ENCODE peak calls at places on chromosome 22, in five cellular contexts. One of them, this sample, is unnamed.

GRCh38 chr22:23401111-23401909 is 178.8 kb downstream of the IGLL1 start:
- DNase-seq in PC-3: no peak
- DNase-seq in mucosa of descending colon: no peak
- DNase-seq in esophagus muscularis mucosa: no peak
- DNase-seq in AG04450: peak
- DNase-seq in this sample: peak

GRCh38 chr22:42171417-42171816 is 40.8 kb upstream of the CYP2D6 start:
- DNase-seq in esophagus muscularis mucosa: no peak
- DNase-seq in mucosa of descending colon: no peak
- DNase-seq in AG04450: no peak
- DNase-seq in PC-3: no peak
- DNase-seq in this sample: no peak

GRCh38 chr22:48237466-48237865 is 1475.0 kb downstream of the TBC1D22A start:
- DNase-seq in mucosa of descending colon: no peak
- DNase-seq in PC-3: no peak
- DNase-seq in esophagus muscularis mucosa: no peak
- DNase-seq in AG04450: no peak
- DNase-seq in this sample: no peak

GRCh38 chr22:45671783-45672563 is at the start of gene ATXN10:
- DNase-seq in esophagus muscularis mucosa: no peak
- DNase-seq in mucosa of descending colon: peak
- DNase-seq in PC-3: peak
- DNase-seq in AG04450: no peak
- DNase-seq in this sample: peak

GRCh38 chr22:44154431-44154942 is 26.2 kb upstream of the PARVG start:
- DNase-seq in AG04450: no peak
- DNase-seq in mucosa of descending colon: no peak
- DNase-seq in esophagus muscularis mucosa: no peak
- DNase-seq in PC-3: no peak
- DNase-seq in this sample: no peak

GRCh38 chr22:43974028-43974545 is 18.8 kb downstream of the SAMM50 start:
- DNase-seq in mucosa of descending colon: no peak
- DNase-seq in esophagus muscularis mucosa: no peak
- DNase-seq in PC-3: no peak
- DNase-seq in AG04450: no peak
- DNase-seq in this sample: no peak

GRCh38 chr22:20792966-20793332 is 19.0 kb downstream of the SERPIND1 start:
- DNase-seq in PC-3: no peak
- DNase-seq in AG04450: no peak
- DNase-seq in mucosa of descending colon: no peak
- DNase-seq in esophagus muscularis mucosa: no peak
- DNase-seq in this sample: no peak

GRCh38 chr22:29331213-29331612 is 15.7 kb upstream of the RASL10A start:
- DNase-seq in PC-3: no peak
- DNase-seq in esophagus muscularis mucosa: no peak
- DNase-seq in mucosa of descending colon: no peak
- DNase-seq in AG04450: no peak
- DNase-seq in this sample: no peak

GRCh38 chr22:44118645-44119315 is 61.9 kb upstream of the PARVG start:
- DNase-seq in esophagus muscularis mucosa: no peak
- DNase-seq in PC-3: no peak
- DNase-seq in AG04450: no peak
- DNase-seq in mucosa of descending colon: no peak
- DNase-seq in this sample: no peak

GRCh38 chr22:30187726-30188407 is 58.7 kb downstream of the LIF start:
- DNase-seq in esophagus muscularis mucosa: peak
- DNase-seq in mucosa of descending colon: no peak
- DNase-seq in PC-3: no peak
- DNase-seq in AG04450: no peak
- DNase-seq in this sample: no peak

GRCh38 chr22:25942989-25943411 is 201.0 kb downstream of the MYO18B start:
- DNase-seq in mucosa of descending colon: no peak
- DNase-seq in PC-3: no peak
- DNase-seq in esophagus muscularis mucosa: no peak
- DNase-seq in AG04450: no peak
- DNase-seq in this sample: no peak

GRCh38 chr22:49527611-49528419 is 299.9 kb downstream of the BRD1 start:
- DNase-seq in mucosa of descending colon: no peak
- DNase-seq in AG04450: no peak
- DNase-seq in esophagus muscularis mucosa: no peak
- DNase-seq in PC-3: no peak
- DNase-seq in this sample: no peak

GRCh38 chr22:25754527-25755202 is 12.7 kb downstream of the MYO18B start:
- DNase-seq in AG04450: peak
- DNase-seq in mucosa of descending colon: no peak
- DNase-seq in PC-3: no peak
- DNase-seq in esophagus muscularis mucosa: no peak
- DNase-seq in this sample: no peak

DNA sequence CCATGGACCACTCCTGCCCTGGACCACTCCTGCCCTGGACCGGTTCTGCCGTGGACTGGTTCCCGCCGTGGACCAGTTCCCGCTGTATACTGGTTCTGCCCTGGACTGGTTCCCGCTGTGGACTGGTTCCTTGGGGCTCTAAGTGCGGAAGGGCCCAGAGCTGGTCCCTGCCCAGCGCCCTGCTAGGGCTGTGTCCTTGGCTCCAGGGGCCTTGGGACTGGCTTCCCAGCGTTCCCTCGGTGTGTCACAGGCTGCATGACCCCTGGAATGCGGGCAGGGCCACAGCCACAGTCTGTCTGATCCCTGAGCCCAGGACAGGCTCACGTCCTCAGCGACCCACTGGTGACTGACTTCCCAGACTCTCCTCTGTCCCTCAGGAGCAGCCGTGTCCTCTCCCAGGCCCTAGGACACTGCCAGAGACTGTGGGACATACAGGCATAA is 412.2 kb downstream of the TBC1D22A start:
- DNase-seq in esophagus muscularis mucosa: no peak
- DNase-seq in PC-3: no peak
- DNase-seq in mucosa of descending colon: no peak
- DNase-seq in AG04450: no peak
- DNase-seq in this sample: no peak
- H3K4me3 ChIP-seq in esophagus muscularis mucosa: no peak
- H3K4me3 ChIP-seq in PC-3: no peak
- H3K4me3 ChIP-seq in mucosa of descending colon: no peak
- H3K4me3 ChIP-seq in AG04450: no peak
- H3K4me3 ChIP-seq in this sample: no peak

GRCh38 chr22:37225481-37225880 is 13.2 kb upstream of the SSTR3 start:
- DNase-seq in esophagus muscularis mucosa: no peak
- DNase-seq in PC-3: no peak
- DNase-seq in mucosa of descending colon: no peak
- DNase-seq in AG04450: no peak
- DNase-seq in this sample: no peak
- TF ChIP-seq CTCF in esophagus muscularis mucosa: no peak
- TF ChIP-seq CTCF in PC-3: peak
- TF ChIP-seq CTCF in mucosa of descending colon: no peak
- TF ChIP-seq CTCF in AG04450: peak
- TF ChIP-seq CTCF in this sample: peak

GRCh38 chr22:50698546-50698945 is 25.9 kb downstream of the SHANK3 start:
- DNase-seq in PC-3: no peak
- DNase-seq in esophagus muscularis mucosa: no peak
- DNase-seq in AG04450: no peak
- DNase-seq in mucosa of descending colon: no peak
- DNase-seq in this sample: no peak

GRCh38 chr22:50696251-50696798 is 23.7 kb downstream of the SHANK3 start:
- DNase-seq in PC-3: no peak
- DNase-seq in mucosa of descending colon: no peak
- DNase-seq in AG04450: no peak
- DNase-seq in esophagus muscularis mucosa: no peak
- DNase-seq in this sample: peak

GRCh38 chr22:50699001-50699753 is 26.6 kb downstream of the SHANK3 start:
- DNase-seq in AG04450: no peak
- DNase-seq in esophagus muscularis mucosa: no peak
- DNase-seq in mucosa of descending colon: no peak
- DNase-seq in PC-3: no peak
- DNase-seq in this sample: no peak

GRCh38 chr22:50696799-50697561 is 24.4 kb downstream of the SHANK3 start:
- DNase-seq in PC-3: peak
- DNase-seq in mucosa of descending colon: no peak
- DNase-seq in AG04450: no peak
- DNase-seq in esophagus muscularis mucosa: no peak
- DNase-seq in this sample: peak

GRCh38 chr22:50697667-50698506 is 25.3 kb downstream of the SHANK3 start:
- DNase-seq in PC-3: no peak
- DNase-seq in esophagus muscularis mucosa: no peak
- DNase-seq in AG04450: no peak
- DNase-seq in mucosa of descending colon: no peak
- DNase-seq in this sample: no peak
- H3K4me3 ChIP-seq in PC-3: peak
- H3K4me3 ChIP-seq in esophagus muscularis mucosa: peak
- H3K4me3 ChIP-seq in AG04450: peak
- H3K4me3 ChIP-seq in mucosa of descending colon: no peak
- H3K4me3 ChIP-seq in this sample: peak

GRCh38 chr22:17268501-17269223 is 49.4 kb upstream of the ADA2 start:
- DNase-seq in PC-3: no peak
- DNase-seq in AG04450: no peak
- DNase-seq in esophagus muscularis mucosa: no peak
- DNase-seq in mucosa of descending colon: no peak
- DNase-seq in this sample: no peak
- TF ChIP-seq CTCF in PC-3: no peak
- TF ChIP-seq CTCF in AG04450: no peak
- TF ChIP-seq CTCF in esophagus muscularis mucosa: no peak
- TF ChIP-seq CTCF in mucosa of descending colon: no peak
- TF ChIP-seq CTCF in this sample: no peak

GRCh38 chr22:40400173-40400572 is 29.8 kb downstream of the SGSM3 start:
- DNase-seq in AG04450: no peak
- DNase-seq in PC-3: no peak
- DNase-seq in mucosa of descending colon: peak
- DNase-seq in esophagus muscularis mucosa: no peak
- DNase-seq in this sample: no peak
- H3K4me3 ChIP-seq in AG04450: no peak
- H3K4me3 ChIP-seq in PC-3: no peak
- H3K4me3 ChIP-seq in mucosa of descending colon: no peak
- H3K4me3 ChIP-seq in esophagus muscularis mucosa: no peak
- H3K4me3 ChIP-seq in this sample: no peak

DNA sequence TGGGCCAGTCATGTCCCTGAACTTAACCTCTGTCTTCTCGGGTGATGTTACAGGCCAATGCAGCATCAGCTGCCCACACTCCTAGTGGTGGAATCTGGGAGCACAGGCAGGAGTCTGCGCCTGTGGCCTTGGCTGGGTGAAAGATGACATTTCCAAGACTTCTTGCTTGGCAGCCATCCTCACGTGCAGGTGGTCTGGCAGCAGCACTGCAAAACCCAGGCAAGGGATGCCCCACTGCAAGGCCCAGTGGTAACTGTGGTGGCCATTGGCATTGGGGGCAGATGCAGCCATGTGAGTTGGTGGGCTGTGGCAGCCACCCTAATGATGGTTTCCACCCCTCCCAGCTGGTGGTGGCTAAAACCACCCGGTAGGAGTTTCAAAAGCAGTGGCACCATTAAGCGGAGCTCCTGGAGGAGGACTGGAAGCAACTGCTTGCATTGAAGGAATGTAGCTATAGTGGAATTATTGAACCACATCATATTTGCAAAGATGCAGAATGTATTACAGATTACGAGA is 120.5 kb upstream of the TOP3B start:
- DNase-seq in PC-3: peak
- DNase-seq in esophagus muscularis mucosa: no peak
- DNase-seq in mucosa of descending colon: no peak
- DNase-seq in AG04450: no peak
- DNase-seq in this sample: no peak
- TF ChIP-seq CTCF in PC-3: peak
- TF ChIP-seq CTCF in esophagus muscularis mucosa: peak
- TF ChIP-seq CTCF in mucosa of descending colon: no peak
- TF ChIP-seq CTCF in AG04450: peak
- TF ChIP-seq CTCF in this sample: peak

GRCh38 chr22:37982151-37982838 is 2.1 kb downstream of the SOX10 start:
- DNase-seq in esophagus muscularis mucosa: no peak
- DNase-seq in PC-3: no peak
- DNase-seq in AG04450: no peak
- DNase-seq in mucosa of descending colon: no peak
- DNase-seq in this sample: no peak

GRCh38 chr22:37985050-37985585 is 763 bp upstream of the SOX10 start:
- DNase-seq in esophagus muscularis mucosa: no peak
- DNase-seq in PC-3: no peak
- DNase-seq in AG04450: no peak
- DNase-seq in mucosa of descending colon: no peak
- DNase-seq in this sample: no peak

GRCh38 chr22:37985751-37986281 is 1.5 kb upstream of the SOX10 start:
- DNase-seq in esophagus muscularis mucosa: no peak
- DNase-seq in mucosa of descending colon: no peak
- DNase-seq in AG04450: no peak
- DNase-seq in PC-3: no peak
- DNase-seq in this sample: no peak

GRCh38 chr22:37982938-37983859 is 1.2 kb downstream of the SOX10 start:
- DNase-seq in esophagus muscularis mucosa: no peak
- DNase-seq in AG04450: no peak
- DNase-seq in mucosa of descending colon: no peak
- DNase-seq in PC-3: no peak
- DNase-seq in this sample: no peak

DNA sequence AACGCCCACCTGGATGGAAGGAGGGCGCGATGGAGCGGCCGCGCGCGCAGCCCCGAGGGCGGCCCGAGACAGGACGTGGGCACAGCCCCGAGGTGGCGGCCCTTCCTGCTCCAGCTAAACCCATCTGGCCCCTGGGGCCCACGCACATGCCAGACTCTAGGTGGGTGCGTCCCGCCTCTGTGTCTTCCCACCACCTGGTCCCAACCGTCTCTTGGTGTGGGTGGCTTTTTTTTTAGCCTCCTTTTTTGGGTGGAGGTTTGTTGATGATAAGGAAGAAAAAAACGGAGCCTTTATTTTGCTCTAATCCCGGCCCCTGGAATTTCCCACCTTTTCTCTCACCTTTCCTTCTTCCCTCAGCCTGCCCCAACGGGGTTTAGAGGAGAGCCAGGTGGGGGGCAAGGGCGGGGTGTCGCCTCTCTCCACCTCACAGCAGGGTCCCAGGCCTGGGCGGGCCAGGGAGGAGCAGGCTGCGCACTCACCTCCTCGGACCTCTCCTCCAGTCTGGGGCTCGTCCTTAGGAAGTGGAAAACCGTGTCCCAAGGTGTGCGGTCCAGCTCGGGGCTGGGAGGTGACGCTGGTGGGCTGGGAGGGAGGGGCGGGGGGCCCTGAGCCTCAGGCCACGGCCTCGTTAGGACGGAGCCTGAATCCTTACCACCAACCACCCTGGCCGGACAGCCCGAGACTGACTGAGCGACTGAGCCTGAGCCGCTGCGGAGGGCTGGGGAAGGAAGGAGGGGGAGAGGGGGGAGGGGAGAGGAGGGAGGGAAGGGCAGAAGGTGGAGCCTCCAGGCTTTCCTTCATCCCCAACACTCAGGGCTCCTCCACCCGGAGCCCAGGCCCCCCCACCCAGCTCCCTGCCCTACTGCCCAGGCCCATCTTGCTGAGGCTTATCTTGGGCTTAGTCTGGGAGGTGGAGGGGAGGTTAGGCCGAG is at the start of gene SOX10:
- DNase-seq in esophagus muscularis mucosa: no peak
- DNase-seq in AG04450: no peak
- DNase-seq in PC-3: no peak
- DNase-seq in mucosa of descending colon: no peak
- DNase-seq in this sample: no peak
- H3K4me3 ChIP-seq in esophagus muscularis mucosa: peak
- H3K4me3 ChIP-seq in AG04450: no peak
- H3K4me3 ChIP-seq in PC-3: no peak
- H3K4me3 ChIP-seq in mucosa of descending colon: no peak
- H3K4me3 ChIP-seq in this sample: no peak

This sample was measured in epithelial cell of esophagus.